ENCODE peak calls at places on chromosomes 4 and X, in eight cellular contexts. One of them, this sample, is unnamed.
A peak's percentile ranks its signal among the peaks of the same experiment; 100 is the strongest.

GRCh38 chrX:7261672-7262332 is 113.8 kb upstream of the PUDP start:
- DNase-seq in ovary: no peak
- DNase-seq in AG10803: no peak
- DNase-seq in cardiac fibroblast: no peak
- DNase-seq in WTC11: no peak
- DNase-seq in NCI-H2171: no peak
- DNase-seq in astrocyte: no peak
- DNase-seq in nucleus accumbens: no peak
- DNase-seq in this sample: no peak

GRCh38 chr4:1299301-1299860 is 9.7 kb downstream of the MAEA start:
- DNase-seq in WTC11: no peak
- DNase-seq in cardiac fibroblast: no peak
- DNase-seq in astrocyte: no peak
- DNase-seq in NCI-H2171: no peak
- DNase-seq in ovary: no peak
- DNase-seq in AG10803: no peak
- DNase-seq in nucleus accumbens: no peak
- DNase-seq in this sample: no peak

GRCh38 chr4:53459548-53459947 is 82.1 kb downstream of the FIP1L1 start:
- DNase-seq in ovary: no peak
- DNase-seq in NCI-H2171: no peak
- DNase-seq in nucleus accumbens: no peak
- DNase-seq in cardiac fibroblast: peak; percentile 45
- DNase-seq in astrocyte: peak; percentile 60
- DNase-seq in AG10803: peak; percentile 32
- DNase-seq in WTC11: no peak
- DNase-seq in this sample: peak; percentile 71

GRCh38 chr4:74578329-74578728 is 133.4 kb downstream of the AREG start:
- DNase-seq in astrocyte: no peak
- DNase-seq in nucleus accumbens: no peak
- DNase-seq in WTC11: no peak
- DNase-seq in AG10803: no peak
- DNase-seq in cardiac fibroblast: peak; percentile 9
- DNase-seq in ovary: no peak
- DNase-seq in NCI-H2171: no peak
- DNase-seq in this sample: no peak

GRCh38 chrX:109660756-109661155 is 35.8 kb upstream of the KCNE5 start:
- DNase-seq in ovary: no peak
- DNase-seq in WTC11: no peak
- DNase-seq in cardiac fibroblast: peak; percentile 32
- DNase-seq in AG10803: no peak
- DNase-seq in nucleus accumbens: no peak
- DNase-seq in NCI-H2171: no peak
- DNase-seq in astrocyte: no peak
- DNase-seq in this sample: peak; percentile 41

GRCh38 chrX:103797691-103798090 is 21.1 kb downstream of the PLP1 start:
- DNase-seq in AG10803: no peak
- DNase-seq in NCI-H2171: no peak
- DNase-seq in cardiac fibroblast: peak; percentile 25
- DNase-seq in nucleus accumbens: no peak
- DNase-seq in ovary: no peak
- DNase-seq in astrocyte: peak; percentile 4
- DNase-seq in WTC11: no peak
- DNase-seq in this sample: no peak

GRCh38 chr4:114136067-114136466 is 156.6 kb upstream of the ARSJ start:
- DNase-seq in WTC11: no peak
- DNase-seq in cardiac fibroblast: peak; percentile 5
- DNase-seq in astrocyte: peak; percentile 17
- DNase-seq in nucleus accumbens: no peak
- DNase-seq in AG10803: peak; percentile 24
- DNase-seq in ovary: no peak
- DNase-seq in NCI-H2171: no peak
- DNase-seq in this sample: no peak

GRCh38 chr4:1746265-1746691 is 25.0 kb downstream of the TACC3 start:
- DNase-seq in nucleus accumbens: peak; percentile 27
- DNase-seq in astrocyte: peak; percentile 19
- DNase-seq in WTC11: peak; percentile 98
- DNase-seq in NCI-H2171: no peak
- DNase-seq in AG10803: peak; percentile 53
- DNase-seq in ovary: peak; percentile 73
- DNase-seq in cardiac fibroblast: peak; percentile 71
- DNase-seq in this sample: peak; percentile 79

GRCh38 chrX:23100826-23101225 is 101.1 kb downstream of the DDX53 start:
- DNase-seq in nucleus accumbens: no peak
- DNase-seq in AG10803: no peak
- DNase-seq in astrocyte: no peak
- DNase-seq in cardiac fibroblast: no peak
- DNase-seq in NCI-H2171: no peak
- DNase-seq in ovary: no peak
- DNase-seq in WTC11: no peak
- DNase-seq in this sample: no peak

GRCh38 chrX:77622672-77623071 is 163.3 kb downstream of the ATRX start:
- DNase-seq in cardiac fibroblast: no peak
- DNase-seq in astrocyte: no peak
- DNase-seq in nucleus accumbens: no peak
- DNase-seq in NCI-H2171: no peak
- DNase-seq in AG10803: no peak
- DNase-seq in ovary: no peak
- DNase-seq in WTC11: no peak
- DNase-seq in this sample: no peak